ENCODE peak calls at places on chromosomes 3 and 15, in four cellular contexts. Y is lower lobe of right lung, P is endothelial cell, X is GM06990. E is an unnamed sample.

GRCh38 chr3:123700791-123701712 is 116.2 kb upstream of the HACD2 start:
- DNase-seq in Y (no peak), P (no peak), X (no peak), E (no peak)

GRCh38 chr15:33115191-33115861 is 79.2 kb downstream of the FMN1 start:
- DNase-seq in Y (no peak), P (no peak), X (no peak), E (no peak)

GRCh38 chr3:3800076-3800448 is 831 bp downstream of the LRRN1 start:
- DNase-seq in Y (peak), P (peak), X (no peak), E (peak)

GRCh38 chr3:67863869-67864268 is 209.5 kb upstream of the SUCLG2 start:
- DNase-seq in Y (no peak), P (peak), X (no peak), E (no peak)

GRCh38 chr3:128518587-128519490 is 25.8 kb upstream of the GATA2 start:
- DNase-seq in Y (no peak), P (no peak), X (no peak), E (no peak)

GRCh38 chr15:43186003-43186353 is 775 bp downstream of the CCNDBP1 start:
- DNase-seq in Y (no peak), P (no peak), X (no peak), E (no peak)

GRCh38 chr3:81749285-81749684 is 12.2 kb downstream of the GBE1 start:
- DNase-seq in Y (no peak), P (no peak), X (no peak), E (no peak)

GRCh38 chr3:23763040-23763477 is 42.7 kb upstream of the UBE2E1 start:
- DNase-seq in Y (no peak), P (no peak), X (peak), E (no peak)

GRCh38 chr3:195117978-195118581 is 152.9 kb downstream of the XXYLT1 start:
- DNase-seq in Y (no peak), P (peak), X (no peak), E (no peak)

GRCh38 chr3:86993704-86994103 is 2.8 kb upstream of the VGLL3 start:
- DNase-seq in Y (no peak), P (no peak), X (no peak), E (no peak)

GRCh38 chr3:98339031-98339430 is 14.6 kb upstream of the OR5K4 start:
- DNase-seq in Y (no peak), P (no peak), X (no peak), E (no peak)

GRCh38 chr3:106542101-106542769 is 673.4 kb upstream of the CBLB start:
- DNase-seq in Y (no peak), P (no peak), X (no peak), E (no peak)

GRCh38 chr3:59750391-59750790 is 700.6 kb upstream of the CFAP20DC start:
- DNase-seq in Y (no peak), P (no peak), X (no peak), E (no peak)

GRCh38 chr3:193791041-193792032 is 198.3 kb downstream of the OPA1 start:
- DNase-seq in Y (peak), P (no peak), X (no peak), E (no peak)

GRCh38 chr15:48999314-48999713 is 35.6 kb upstream of the SHC4 start:
- DNase-seq in Y (no peak), P (no peak), X (no peak), E (no peak)

GRCh38 chr3:23928525-23928924 is 11.6 kb downstream of the RPL15 start:
- DNase-seq in Y (no peak), P (no peak), X (no peak), E (no peak)

GRCh38 chr15:78934063-78935023 is 10.5 kb downstream of the CTSH start:
- DNase-seq in Y (no peak), P (no peak), X (no peak), E (no peak)

GRCh38 chr3:16205156-16205870 is 30.8 kb downstream of the GALNT15 start:
- DNase-seq in Y (no peak), P (no peak), X (no peak), E (no peak)

GRCh38 chr15:96297783-96298182 is 32.7 kb upstream of the NR2F2 start:
- DNase-seq in Y (no peak), P (no peak), X (no peak), E (no peak)

GRCh38 chr3:48926425-48927392 is 8.1 kb downstream of the ARIH2 start:
- DNase-seq in Y (no peak), P (no peak), X (no peak), E (no peak)

GRCh38 chr15:67501836-67502461 is 19.0 kb upstream of the C15orf61 start:
- DNase-seq in Y (no peak), P (no peak), X (no peak), E (no peak)

GRCh38 chr3:185215873-185216586 is 37.8 kb downstream of the EHHADH start:
- DNase-seq in Y (no peak), P (no peak), X (no peak), E (peak)
- TF ChIP-seq CTCF in Y (peak), P (peak), X (peak), E (no peak)

GRCh38 chr3:190516416-190516815 is 2.5 kb downstream of the IL1RAP start:
- DNase-seq in Y (no peak), P (no peak), X (no peak), E (no peak)
- TF ChIP-seq CTCF in Y (no peak), P (no peak), X (no peak), E (no peak)

DNA sequence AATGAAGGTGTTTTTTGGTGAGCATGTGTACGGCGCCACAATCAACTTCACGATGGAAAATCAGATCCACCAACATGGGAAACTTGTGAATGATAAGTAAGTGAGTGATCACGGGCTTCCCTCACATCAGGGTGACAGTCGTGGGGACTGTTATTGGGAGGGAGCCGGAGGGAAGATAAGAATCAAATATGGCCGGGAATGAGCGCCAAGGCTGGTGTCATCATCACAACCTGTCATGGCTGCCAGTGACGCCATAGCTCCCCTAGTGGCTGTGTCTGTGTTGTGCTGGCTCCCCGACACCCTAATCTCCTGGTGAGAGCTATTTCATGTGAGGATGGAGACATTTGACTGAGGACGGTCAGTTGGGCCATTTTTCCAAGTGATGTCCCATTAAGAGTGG is 168.5 kb downstream of the SV2B start:
- DNase-seq in Y (no peak), P (peak), X (no peak), E (no peak)
- TF ChIP-seq CTCF in Y (peak), P (peak), X (peak), E (no peak)

DNA sequence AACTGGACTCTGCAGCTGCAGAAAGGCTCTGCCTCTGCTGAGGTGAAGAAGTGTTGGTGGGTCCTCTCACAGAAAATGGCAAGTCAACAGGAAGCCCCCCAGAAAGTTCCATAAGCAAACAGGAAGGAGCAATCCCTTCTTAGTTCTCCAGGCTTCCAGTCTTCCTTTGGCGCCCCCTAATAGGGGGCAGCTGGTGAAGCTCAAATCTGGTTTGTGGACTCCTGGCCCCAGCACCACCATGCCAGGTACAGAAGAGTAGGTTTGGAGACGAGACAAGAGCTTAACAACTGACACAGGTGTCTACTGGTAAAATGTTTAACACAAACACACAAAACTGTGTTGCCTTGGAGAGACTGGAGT is 35.5 kb downstream of the LEO1 start:
- DNase-seq in Y (no peak), P (no peak), X (no peak), E (no peak)
- TF ChIP-seq CTCF in Y (no peak), P (no peak), X (peak), E (no peak)

GRCh38 chr3:8622873-8623725 is 21.5 kb downstream of the SSUH2 start:
- DNase-seq in Y (peak), P (peak), X (peak), E (peak)
- TF ChIP-seq CTCF in Y (peak), P (peak), X (peak), E (peak)

DNA sequence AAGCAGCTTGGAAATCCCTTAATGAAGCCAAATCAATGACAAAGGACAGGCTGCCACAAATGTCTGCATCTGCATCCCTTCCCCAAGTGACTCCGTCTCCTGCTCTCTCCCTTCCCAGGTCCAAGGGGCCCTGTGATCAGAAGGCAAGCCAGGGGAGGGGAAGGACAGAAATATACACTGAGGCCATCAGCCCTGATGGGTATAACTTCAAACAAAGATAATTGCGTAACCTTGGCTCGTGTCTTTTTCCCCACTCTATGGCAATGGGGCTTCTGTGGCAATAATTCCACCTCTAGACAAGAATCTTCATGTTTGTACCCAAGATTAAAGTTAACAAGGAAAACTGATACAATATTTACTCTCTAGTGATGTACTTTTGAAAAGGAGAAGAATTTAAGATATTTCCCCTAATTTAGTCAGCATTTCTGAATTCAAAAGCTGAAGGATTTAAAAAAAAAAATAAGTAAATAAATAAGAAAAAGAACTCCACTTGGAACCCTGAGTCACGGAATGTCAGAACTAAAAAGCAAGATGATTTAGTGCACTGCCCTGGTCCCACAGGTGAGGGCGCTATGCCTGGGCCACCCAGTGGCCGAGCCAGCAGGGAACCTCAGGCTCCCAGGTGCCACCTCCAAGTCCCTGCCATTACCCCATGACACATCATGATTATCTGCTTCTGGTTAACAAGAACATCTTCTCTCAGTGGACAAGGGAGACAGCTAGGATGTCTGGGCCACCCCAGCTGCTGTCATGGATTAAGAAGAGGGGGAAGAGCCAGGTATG is 154.5 kb downstream of the STT3B start:
- DNase-seq in Y (no peak), P (no peak), X (no peak), E (no peak)
- TF ChIP-seq CTCF in Y (no peak), P (peak), X (peak), E (no peak)

GRCh38 chr15:63156086-63156707 is 1.1 kb downstream of the RPS27L start:
- DNase-seq in Y (no peak), P (no peak), X (no peak), E (no peak)

GRCh38 chr15:63156708-63157065 is 590 bp downstream of the RPS27L start:
- DNase-seq in Y (no peak), P (no peak), X (no peak), E (peak)

GRCh38 chr15:63155486-63155885 is 1.8 kb downstream of the RPS27L start:
- DNase-seq in Y (no peak), P (no peak), X (no peak), E (no peak)

GRCh38 chr15:63157066-63157890 is at the start of gene RPS27L:
- DNase-seq in Y (peak), P (peak), X (peak), E (peak)

GRCh38 chr15:63157891-63158431 is 684 bp upstream of the RPS27L start:
- DNase-seq in Y (no peak), P (peak), X (no peak), E (peak)
- TF ChIP-seq CTCF in Y (peak), P (no peak), X (peak), E (no peak)

E was measured in GM20000.